ENCODE peak calls at places on chromosomes 5 and 9, in eight cellular contexts. One of them, this sample, is unnamed.

GRCh38 chr9:34648673-34649072 is 2.2 kb downstream of the GALT start:
- DNase-seq in thoracic aorta: no peak
- DNase-seq in adipocyte: no peak
- DNase-seq in T-helper 2 cell: no peak
- DNase-seq in HL-60: no peak
- DNase-seq in endothelial cell of umbilical vein: no peak
- DNase-seq in activated CD4-positive, alpha-beta T cell treated with anti-CD3 and anti-CD28 coated beads for 24 hours: no peak
- DNase-seq in foreskin keratinocyte: no peak
- DNase-seq in this sample: no peak

GRCh38 chr9:95477885-95478790 is 38.6 kb downstream of the PTCH1 start:
- DNase-seq in thoracic aorta: no peak
- DNase-seq in adipocyte: no peak
- DNase-seq in T-helper 2 cell: no peak
- DNase-seq in HL-60: no peak
- DNase-seq in endothelial cell of umbilical vein: no peak
- DNase-seq in activated CD4-positive, alpha-beta T cell treated with anti-CD3 and anti-CD28 coated beads for 24 hours: no peak
- DNase-seq in foreskin keratinocyte: no peak
- DNase-seq in this sample: no peak

GRCh38 chr9:136771907-136772306 is 7.6 kb upstream of the LCN15 start:
- DNase-seq in thoracic aorta: no peak
- DNase-seq in adipocyte: no peak
- DNase-seq in T-helper 2 cell: no peak
- DNase-seq in HL-60: no peak
- DNase-seq in endothelial cell of umbilical vein: no peak
- DNase-seq in activated CD4-positive, alpha-beta T cell treated with anti-CD3 and anti-CD28 coated beads for 24 hours: no peak
- DNase-seq in foreskin keratinocyte: no peak
- DNase-seq in this sample: no peak

GRCh38 chr9:76539180-76539579 is 80.2 kb downstream of the GCNT1 start:
- DNase-seq in thoracic aorta: no peak
- DNase-seq in adipocyte: no peak
- DNase-seq in T-helper 2 cell: no peak
- DNase-seq in HL-60: no peak
- DNase-seq in endothelial cell of umbilical vein: no peak
- DNase-seq in activated CD4-positive, alpha-beta T cell treated with anti-CD3 and anti-CD28 coated beads for 24 hours: no peak
- DNase-seq in foreskin keratinocyte: no peak
- DNase-seq in this sample: no peak

GRCh38 chr5:62720036-62720441 is 141.4 kb downstream of the LRRC70 start:
- DNase-seq in thoracic aorta: no peak
- DNase-seq in adipocyte: peak; percentile 32
- DNase-seq in T-helper 2 cell: no peak
- DNase-seq in HL-60: peak; percentile 47
- DNase-seq in endothelial cell of umbilical vein: peak; percentile 25
- DNase-seq in activated CD4-positive, alpha-beta T cell treated with anti-CD3 and anti-CD28 coated beads for 24 hours: no peak
- DNase-seq in foreskin keratinocyte: peak; percentile 7
- DNase-seq in this sample: peak; percentile 35

GRCh38 chr9:35611230-35611797 is 6.3 kb downstream of the TESK1 start:
- DNase-seq in thoracic aorta: no peak
- DNase-seq in adipocyte: peak; percentile 70
- DNase-seq in T-helper 2 cell: peak; percentile 33
- DNase-seq in HL-60: peak; percentile 50
- DNase-seq in endothelial cell of umbilical vein: peak; percentile 37
- DNase-seq in activated CD4-positive, alpha-beta T cell treated with anti-CD3 and anti-CD28 coated beads for 24 hours: peak; percentile 44
- DNase-seq in foreskin keratinocyte: no peak
- DNase-seq in this sample: no peak

GRCh38 chr9:94746541-94747505 is 20.3 kb downstream of the AOPEP start:
- DNase-seq in thoracic aorta: no peak
- DNase-seq in adipocyte: no peak
- DNase-seq in T-helper 2 cell: no peak
- DNase-seq in HL-60: no peak
- DNase-seq in endothelial cell of umbilical vein: peak; percentile 17
- DNase-seq in activated CD4-positive, alpha-beta T cell treated with anti-CD3 and anti-CD28 coated beads for 24 hours: no peak
- DNase-seq in foreskin keratinocyte: no peak
- DNase-seq in this sample: no peak

GRCh38 chr9:38067892-38068615 is 973 bp downstream of the SHB start:
- DNase-seq in thoracic aorta: no peak
- DNase-seq in adipocyte: peak; percentile 52
- DNase-seq in T-helper 2 cell: no peak
- DNase-seq in HL-60: no peak
- DNase-seq in endothelial cell of umbilical vein: no peak
- DNase-seq in activated CD4-positive, alpha-beta T cell treated with anti-CD3 and anti-CD28 coated beads for 24 hours: no peak
- DNase-seq in foreskin keratinocyte: no peak
- DNase-seq in this sample: no peak

GRCh38 chr5:98173334-98173733 is 600.1 kb upstream of the RGMB start:
- DNase-seq in thoracic aorta: no peak
- DNase-seq in adipocyte: peak; percentile 1
- DNase-seq in T-helper 2 cell: no peak
- DNase-seq in HL-60: no peak
- DNase-seq in endothelial cell of umbilical vein: no peak
- DNase-seq in activated CD4-positive, alpha-beta T cell treated with anti-CD3 and anti-CD28 coated beads for 24 hours: no peak
- DNase-seq in foreskin keratinocyte: peak; percentile 34
- DNase-seq in this sample: peak; percentile 1

GRCh38 chr9:5899292-5899691 is 8.6 kb downstream of the MLANA start:
- DNase-seq in thoracic aorta: no peak
- DNase-seq in adipocyte: no peak
- DNase-seq in T-helper 2 cell: no peak
- DNase-seq in HL-60: no peak
- DNase-seq in endothelial cell of umbilical vein: no peak
- DNase-seq in activated CD4-positive, alpha-beta T cell treated with anti-CD3 and anti-CD28 coated beads for 24 hours: no peak
- DNase-seq in foreskin keratinocyte: no peak
- DNase-seq in this sample: no peak

GRCh38 chr5:149317281-149318048 is 27.8 kb upstream of the GRPEL2 start:
- DNase-seq in thoracic aorta: no peak
- DNase-seq in adipocyte: peak; percentile 80
- DNase-seq in T-helper 2 cell: no peak
- DNase-seq in HL-60: peak; percentile 20
- DNase-seq in endothelial cell of umbilical vein: peak; percentile 62
- DNase-seq in activated CD4-positive, alpha-beta T cell treated with anti-CD3 and anti-CD28 coated beads for 24 hours: no peak
- DNase-seq in foreskin keratinocyte: no peak
- DNase-seq in this sample: no peak

GRCh38 chr9:69621735-69622460 is 50.3 kb downstream of the APBA1 start:
- DNase-seq in thoracic aorta: no peak
- DNase-seq in adipocyte: no peak
- DNase-seq in T-helper 2 cell: no peak
- DNase-seq in HL-60: no peak
- DNase-seq in endothelial cell of umbilical vein: no peak
- DNase-seq in activated CD4-positive, alpha-beta T cell treated with anti-CD3 and anti-CD28 coated beads for 24 hours: no peak
- DNase-seq in foreskin keratinocyte: no peak
- DNase-seq in this sample: no peak

GRCh38 chr9:114081441-114082016 is 3.4 kb upstream of the AMBP start:
- DNase-seq in thoracic aorta: no peak
- DNase-seq in adipocyte: no peak
- DNase-seq in T-helper 2 cell: no peak
- DNase-seq in HL-60: no peak
- DNase-seq in endothelial cell of umbilical vein: no peak
- DNase-seq in activated CD4-positive, alpha-beta T cell treated with anti-CD3 and anti-CD28 coated beads for 24 hours: no peak
- DNase-seq in foreskin keratinocyte: no peak
- DNase-seq in this sample: no peak

GRCh38 chr5:79191457-79191856 is 44.5 kb upstream of the JMY start:
- DNase-seq in thoracic aorta: no peak
- DNase-seq in adipocyte: no peak
- DNase-seq in T-helper 2 cell: no peak
- DNase-seq in HL-60: no peak
- DNase-seq in endothelial cell of umbilical vein: no peak
- DNase-seq in activated CD4-positive, alpha-beta T cell treated with anti-CD3 and anti-CD28 coated beads for 24 hours: no peak
- DNase-seq in foreskin keratinocyte: no peak
- DNase-seq in this sample: no peak

GRCh38 chr5:123119334-123119986 is 30.4 kb downstream of the PRDM6 start:
- DNase-seq in thoracic aorta: no peak
- DNase-seq in adipocyte: peak; percentile 75
- DNase-seq in T-helper 2 cell: no peak
- DNase-seq in HL-60: no peak
- DNase-seq in endothelial cell of umbilical vein: no peak
- DNase-seq in activated CD4-positive, alpha-beta T cell treated with anti-CD3 and anti-CD28 coated beads for 24 hours: no peak
- DNase-seq in foreskin keratinocyte: no peak
- DNase-seq in this sample: no peak

GRCh38 chr5:144368556-144368955 is 197.9 kb downstream of the KCTD16 start:
- DNase-seq in thoracic aorta: no peak
- DNase-seq in adipocyte: peak; percentile 60
- DNase-seq in T-helper 2 cell: no peak
- DNase-seq in HL-60: no peak
- DNase-seq in endothelial cell of umbilical vein: peak; percentile 53
- DNase-seq in activated CD4-positive, alpha-beta T cell treated with anti-CD3 and anti-CD28 coated beads for 24 hours: no peak
- DNase-seq in foreskin keratinocyte: no peak
- DNase-seq in this sample: peak; percentile 55

GRCh38 chr9:137306546-137307254 is 4.6 kb upstream of the NRARP start:
- DNase-seq in thoracic aorta: no peak
- DNase-seq in adipocyte: no peak
- DNase-seq in T-helper 2 cell: no peak
- DNase-seq in HL-60: no peak
- DNase-seq in endothelial cell of umbilical vein: no peak
- DNase-seq in activated CD4-positive, alpha-beta T cell treated with anti-CD3 and anti-CD28 coated beads for 24 hours: no peak
- DNase-seq in foreskin keratinocyte: no peak
- DNase-seq in this sample: no peak

GRCh38 chr9:127388037-127388855 is 8.7 kb upstream of the SLC2A8 start:
- DNase-seq in thoracic aorta: no peak
- DNase-seq in adipocyte: peak; percentile 98
- DNase-seq in T-helper 2 cell: peak; percentile 76
- DNase-seq in HL-60: peak; percentile 96
- DNase-seq in endothelial cell of umbilical vein: no peak
- DNase-seq in activated CD4-positive, alpha-beta T cell treated with anti-CD3 and anti-CD28 coated beads for 24 hours: peak; percentile 73
- DNase-seq in foreskin keratinocyte: peak; percentile 96
- DNase-seq in this sample: no peak

GRCh38 chr5:1522601-1523479 is 920 bp downstream of the LPCAT1 start:
- DNase-seq in thoracic aorta: peak; percentile 1
- DNase-seq in adipocyte: peak; percentile 66
- DNase-seq in T-helper 2 cell: no peak
- DNase-seq in HL-60: no peak
- DNase-seq in endothelial cell of umbilical vein: no peak
- DNase-seq in activated CD4-positive, alpha-beta T cell treated with anti-CD3 and anti-CD28 coated beads for 24 hours: no peak
- DNase-seq in foreskin keratinocyte: no peak
- DNase-seq in this sample: peak; percentile 28

GRCh38 chr9:74940600-74940999 is 12.1 kb downstream of the C9orf40 start:
- DNase-seq in thoracic aorta: no peak
- DNase-seq in adipocyte: no peak
- DNase-seq in T-helper 2 cell: no peak
- DNase-seq in HL-60: no peak
- DNase-seq in endothelial cell of umbilical vein: peak; percentile 10
- DNase-seq in activated CD4-positive, alpha-beta T cell treated with anti-CD3 and anti-CD28 coated beads for 24 hours: no peak
- DNase-seq in foreskin keratinocyte: no peak
- DNase-seq in this sample: peak; percentile 35

GRCh38 chr9:4781408-4781807 is 11.3 kb upstream of the RCL1 start:
- DNase-seq in thoracic aorta: no peak
- DNase-seq in adipocyte: no peak
- DNase-seq in T-helper 2 cell: no peak
- DNase-seq in HL-60: no peak
- DNase-seq in endothelial cell of umbilical vein: no peak
- DNase-seq in activated CD4-positive, alpha-beta T cell treated with anti-CD3 and anti-CD28 coated beads for 24 hours: no peak
- DNase-seq in foreskin keratinocyte: no peak
- DNase-seq in this sample: no peak

GRCh38 chr9:84139296-84140100 is 158.9 kb downstream of the RMI1 start:
- DNase-seq in thoracic aorta: no peak
- DNase-seq in adipocyte: peak; percentile 88
- DNase-seq in T-helper 2 cell: no peak
- DNase-seq in HL-60: no peak
- DNase-seq in endothelial cell of umbilical vein: peak; percentile 98
- DNase-seq in activated CD4-positive, alpha-beta T cell treated with anti-CD3 and anti-CD28 coated beads for 24 hours: no peak
- DNase-seq in foreskin keratinocyte: no peak
- DNase-seq in this sample: peak; percentile 54

GRCh38 chr5:44952376-44952775 is 143.6 kb downstream of the MRPS30 start:
- DNase-seq in thoracic aorta: no peak
- DNase-seq in adipocyte: peak; percentile 38
- DNase-seq in T-helper 2 cell: no peak
- DNase-seq in HL-60: peak; percentile 34
- DNase-seq in endothelial cell of umbilical vein: peak; percentile 54
- DNase-seq in activated CD4-positive, alpha-beta T cell treated with anti-CD3 and anti-CD28 coated beads for 24 hours: no peak
- DNase-seq in foreskin keratinocyte: peak; percentile 26
- DNase-seq in this sample: peak; percentile 27

GRCh38 chr9:92147854-92148184 is 32.6 kb upstream of the SPTLC1 start:
- DNase-seq in thoracic aorta: no peak
- DNase-seq in adipocyte: no peak
- DNase-seq in T-helper 2 cell: no peak
- DNase-seq in HL-60: no peak
- DNase-seq in endothelial cell of umbilical vein: no peak
- DNase-seq in activated CD4-positive, alpha-beta T cell treated with anti-CD3 and anti-CD28 coated beads for 24 hours: no peak
- DNase-seq in foreskin keratinocyte: no peak
- DNase-seq in this sample: no peak

GRCh38 chr9:110143969-110144545 is 63.9 kb downstream of the C9orf152 start:
- DNase-seq in thoracic aorta: no peak
- DNase-seq in adipocyte: no peak
- DNase-seq in T-helper 2 cell: no peak
- DNase-seq in HL-60: no peak
- DNase-seq in endothelial cell of umbilical vein: no peak
- DNase-seq in activated CD4-positive, alpha-beta T cell treated with anti-CD3 and anti-CD28 coated beads for 24 hours: no peak
- DNase-seq in foreskin keratinocyte: no peak
- DNase-seq in this sample: peak; percentile 41

GRCh38 chr5:145347026-145347616 is 488.0 kb downstream of the PRELID2 start:
- DNase-seq in thoracic aorta: no peak
- DNase-seq in adipocyte: peak; percentile 84
- DNase-seq in T-helper 2 cell: no peak
- DNase-seq in HL-60: no peak
- DNase-seq in endothelial cell of umbilical vein: peak; percentile 64
- DNase-seq in activated CD4-positive, alpha-beta T cell treated with anti-CD3 and anti-CD28 coated beads for 24 hours: no peak
- DNase-seq in foreskin keratinocyte: no peak
- DNase-seq in this sample: peak; percentile 11

GRCh38 chr9:125444956-125445506 is 183.4 kb downstream of the GAPVD1 start:
- DNase-seq in thoracic aorta: no peak
- DNase-seq in adipocyte: no peak
- DNase-seq in T-helper 2 cell: no peak
- DNase-seq in HL-60: no peak
- DNase-seq in endothelial cell of umbilical vein: no peak
- DNase-seq in activated CD4-positive, alpha-beta T cell treated with anti-CD3 and anti-CD28 coated beads for 24 hours: no peak
- DNase-seq in foreskin keratinocyte: no peak
- DNase-seq in this sample: no peak

GRCh38 chr5:54996476-54996875 is 11.1 kb upstream of the ESM1 start:
- DNase-seq in thoracic aorta: no peak
- DNase-seq in adipocyte: no peak
- DNase-seq in T-helper 2 cell: no peak
- DNase-seq in HL-60: no peak
- DNase-seq in endothelial cell of umbilical vein: peak; percentile 27
- DNase-seq in activated CD4-positive, alpha-beta T cell treated with anti-CD3 and anti-CD28 coated beads for 24 hours: no peak
- DNase-seq in foreskin keratinocyte: no peak
- DNase-seq in this sample: no peak

GRCh38 chr5:74408150-74409043 is 232.1 kb downstream of the ENC1 start:
- DNase-seq in thoracic aorta: no peak
- DNase-seq in adipocyte: no peak
- DNase-seq in T-helper 2 cell: no peak
- DNase-seq in HL-60: no peak
- DNase-seq in endothelial cell of umbilical vein: peak; percentile 76
- DNase-seq in activated CD4-positive, alpha-beta T cell treated with anti-CD3 and anti-CD28 coated beads for 24 hours: no peak
- DNase-seq in foreskin keratinocyte: peak; percentile 66
- DNase-seq in this sample: peak; percentile 67

GRCh38 chr5:5473224-5473623 is 50.7 kb downstream of the ICE1 start:
- DNase-seq in thoracic aorta: no peak
- DNase-seq in adipocyte: peak; percentile 15
- DNase-seq in T-helper 2 cell: no peak
- DNase-seq in HL-60: no peak
- DNase-seq in endothelial cell of umbilical vein: no peak
- DNase-seq in activated CD4-positive, alpha-beta T cell treated with anti-CD3 and anti-CD28 coated beads for 24 hours: no peak
- DNase-seq in foreskin keratinocyte: no peak
- DNase-seq in this sample: no peak

GRCh38 chr9:93501406-93501805 is 48.0 kb upstream of the FAM120AOS start:
- DNase-seq in thoracic aorta: no peak
- DNase-seq in adipocyte: peak; percentile 44
- DNase-seq in T-helper 2 cell: no peak
- DNase-seq in HL-60: no peak
- DNase-seq in endothelial cell of umbilical vein: peak; percentile 58
- DNase-seq in activated CD4-positive, alpha-beta T cell treated with anti-CD3 and anti-CD28 coated beads for 24 hours: no peak
- DNase-seq in foreskin keratinocyte: peak; percentile 1
- DNase-seq in this sample: no peak

GRCh38 chr5:61450880-61451279 is 118.8 kb downstream of the ZSWIM6 start:
- DNase-seq in thoracic aorta: no peak
- DNase-seq in adipocyte: peak; percentile 94
- DNase-seq in T-helper 2 cell: no peak
- DNase-seq in HL-60: no peak
- DNase-seq in endothelial cell of umbilical vein: peak; percentile 83
- DNase-seq in activated CD4-positive, alpha-beta T cell treated with anti-CD3 and anti-CD28 coated beads for 24 hours: no peak
- DNase-seq in foreskin keratinocyte: no peak
- DNase-seq in this sample: no peak

GRCh38 chr5:68116868-68117411 is 98.6 kb upstream of the PIK3R1 start:
- DNase-seq in thoracic aorta: no peak
- DNase-seq in adipocyte: no peak
- DNase-seq in T-helper 2 cell: no peak
- DNase-seq in HL-60: no peak
- DNase-seq in endothelial cell of umbilical vein: no peak
- DNase-seq in activated CD4-positive, alpha-beta T cell treated with anti-CD3 and anti-CD28 coated beads for 24 hours: no peak
- DNase-seq in foreskin keratinocyte: no peak
- DNase-seq in this sample: no peak

GRCh38 chr5:159403906-159404641 is 73.8 kb upstream of the IL12B start:
- DNase-seq in thoracic aorta: no peak
- DNase-seq in adipocyte: no peak
- DNase-seq in T-helper 2 cell: no peak
- DNase-seq in HL-60: no peak
- DNase-seq in endothelial cell of umbilical vein: no peak
- DNase-seq in activated CD4-positive, alpha-beta T cell treated with anti-CD3 and anti-CD28 coated beads for 24 hours: no peak
- DNase-seq in foreskin keratinocyte: no peak
- DNase-seq in this sample: no peak